ENCODE peak calls at places on chromosome 17, in seven cellular contexts. U is trophoblast cell; G is transverse colon; V is A549; M is CD4-positive, CD25-positive, alpha-beta regulatory T cell; K is fibroblast of the aortic adventitia; B is adrenal gland. D is an unnamed sample.

GRCh38 chr17:77312786-77313599 is 172.2 kb downstream of the SEC14L1 start:
- DNase-seq in K (peak), V (no peak), M (no peak), U (no peak), G (peak), B (peak), D (no peak)

GRCh38 chr17:47882247-47882646 is 13.8 kb upstream of the SP2 start:
- DNase-seq in V (no peak), K (peak), U (no peak), B (peak), G (peak), M (no peak), D (no peak)

GRCh38 chr17:66638707-66639479 is 196.0 kb upstream of the CACNG5 start:
- DNase-seq in B (no peak), K (no peak), U (no peak), V (no peak), G (no peak), M (no peak), D (peak)

GRCh38 chr17:80036715-80037477 is 454 bp downstream of the CCDC40 start:
- DNase-seq in K (no peak), V (peak), U (peak), G (peak), M (peak), B (peak), D (peak)

GRCh38 chr17:74690409-74690825 is 22.3 kb downstream of the CD300LF start:
- DNase-seq in K (no peak), V (no peak), B (peak), M (no peak), G (peak), U (peak), D (peak)

GRCh38 chr17:7884581-7885356 is 3.8 kb upstream of the CHD3 start:
- DNase-seq in V (no peak), U (peak), K (no peak), B (no peak), M (peak), G (peak), D (peak)

GRCh38 chr17:55735784-55736405 is 13.2 kb upstream of the TMEM100 start:
- DNase-seq in G (peak), V (peak), K (peak), M (peak), U (peak), B (peak), D (peak)

GRCh38 chr17:39863918-39864746 is at the start of gene IKZF3:
- DNase-seq in G (peak), B (peak), U (peak), V (peak), M (peak), K (no peak), D (peak)

GRCh38 chr17:808003-808294 is 25.8 kb downstream of the MRM3 start:
- DNase-seq in G (no peak), V (no peak), B (no peak), M (no peak), K (no peak), U (no peak), D (no peak)

GRCh38 chr17:32746698-32747097 is 130.2 kb downstream of the MYO1D start:
- DNase-seq in V (no peak), G (no peak), M (no peak), U (peak), B (no peak), K (peak), D (no peak)

GRCh38 chr17:7328840-7329359 is at the start of gene NEURL4:
- DNase-seq in B (no peak), U (peak), G (no peak), V (peak), M (peak), K (no peak), D (peak)

GRCh38 chr17:75778861-75779249 is 5.8 kb upstream of the UNK start:
- DNase-seq in G (peak), M (peak), V (peak), B (no peak), K (no peak), U (peak), D (peak)

GRCh38 chr17:65742433-65743312 is 181.2 kb upstream of the AXIN2 start:
- DNase-seq in V (peak), K (peak), M (peak), G (no peak), B (peak), U (peak), D (no peak)

GRCh38 chr17:78737332-78737731 is 44.7 kb downstream of the CYTH1 start:
- DNase-seq in G (no peak), M (no peak), U (peak), B (no peak), K (peak), V (peak), D (no peak)

GRCh38 chr17:59423137-59423703 is 91.8 kb downstream of the YPEL2 start:
- DNase-seq in U (peak), G (no peak), B (peak), K (peak), M (no peak), V (peak), D (no peak)

GRCh38 chr17:8122923-8123694 is 797 bp downstream of the HES7 start:
- DNase-seq in V (peak), G (no peak), M (peak), B (no peak), K (peak), U (peak), D (peak)

GRCh38 chr17:64218066-64218465 is 45.0 kb downstream of the TEX2 start:
- DNase-seq in G (no peak), K (no peak), U (no peak), M (peak), V (no peak), B (no peak), D (peak)

GRCh38 chr17:5238333-5238732 is 3.7 kb upstream of the SCIMP start:
- DNase-seq in B (no peak), U (no peak), V (no peak), G (no peak), M (no peak), K (no peak), D (peak)

GRCh38 chr17:40538936-40539705 is 26.2 kb downstream of the CCR7 start:
- DNase-seq in M (no peak), G (no peak), V (no peak), B (no peak), K (no peak), U (peak), D (no peak)

GRCh38 chr17:73342057-73342522 is 30.3 kb upstream of the CDC42EP4 start:
- DNase-seq in G (peak), B (peak), K (peak), M (no peak), V (peak), U (peak), D (peak)

GRCh38 chr17:73343739-73344454 is 32.1 kb upstream of the CDC42EP4 start:
- DNase-seq in B (no peak), K (no peak), U (no peak), M (no peak), G (no peak), V (no peak), D (no peak)

GRCh38 chr17:73343168-73343634 is 31.4 kb upstream of the CDC42EP4 start:
- DNase-seq in V (no peak), M (no peak), K (peak), U (no peak), G (peak), B (peak), D (no peak)

GRCh38 chr17:73341350-73342056 is 29.7 kb upstream of the CDC42EP4 start:
- DNase-seq in B (no peak), V (no peak), M (no peak), G (no peak), U (no peak), K (no peak), D (no peak)

GRCh38 chr17:73342549-73343167 is 30.9 kb upstream of the CDC42EP4 start:
- DNase-seq in M (no peak), K (peak), B (no peak), U (peak), G (no peak), V (peak), D (peak)
- H3K4me3 ChIP-seq in M (no peak), K (peak), B (no peak), U (no peak), G (no peak), V (no peak), D (no peak)

GRCh38 chr17:82228278-82228841 is 482 bp upstream of the SLC16A3 start:
- DNase-seq in B (no peak), K (no peak), M (peak), V (no peak), U (peak), G (peak), D (peak)
- H3K4me3 ChIP-seq in B (peak), K (peak), M (no peak), V (peak), U (peak), G (peak), D (peak)

GRCh38 chr17:68509151-68510057 is 2.8 kb upstream of the PRKAR1A start:
- DNase-seq in G (peak), K (no peak), V (no peak), M (peak), U (peak), B (peak), D (peak)

GRCh38 chr17:68512247-68512966 is at the start of gene PRKAR1A:
- DNase-seq in V (peak), G (peak), K (peak), M (peak), U (peak), B (peak), D (peak)

GRCh38 chr17:68511671-68512246 is 471 bp upstream of the PRKAR1A start:
- DNase-seq in B (peak), G (peak), U (peak), V (peak), M (no peak), K (peak), D (peak)

GRCh38 chr17:68512967-68513474 is 791 bp downstream of the PRKAR1A start:
- DNase-seq in G (peak), U (peak), K (peak), V (peak), M (peak), B (peak), D (peak)

GRCh38 chr17:68511254-68511670 is 968 bp upstream of the PRKAR1A start:
- DNase-seq in K (peak), M (no peak), G (no peak), B (peak), U (no peak), V (no peak), D (no peak)
- H3K4me3 ChIP-seq in K (peak), M (peak), G (peak), B (peak), U (peak), V (peak), D (peak)

GRCh38 chr17:82236142-82236971 is 7.5 kb downstream of the SLC16A3 start:
- DNase-seq in B (peak), U (peak), M (peak), V (peak), K (no peak), G (peak), D (peak)

GRCh38 chr17:82235775-82236141 is 6.9 kb downstream of the SLC16A3 start:
- DNase-seq in K (no peak), V (no peak), B (peak), U (peak), G (peak), M (no peak), D (no peak)

GRCh38 chr17:82238562-82239201 is 9.8 kb downstream of the SLC16A3 start:
- DNase-seq in V (peak), K (peak), B (peak), M (peak), U (peak), G (peak), D (peak)

GRCh38 chr17:82237746-82238561 is 9.1 kb downstream of the SLC16A3 start:
- DNase-seq in B (peak), U (peak), M (no peak), V (no peak), K (no peak), G (no peak), D (no peak)

DNA sequence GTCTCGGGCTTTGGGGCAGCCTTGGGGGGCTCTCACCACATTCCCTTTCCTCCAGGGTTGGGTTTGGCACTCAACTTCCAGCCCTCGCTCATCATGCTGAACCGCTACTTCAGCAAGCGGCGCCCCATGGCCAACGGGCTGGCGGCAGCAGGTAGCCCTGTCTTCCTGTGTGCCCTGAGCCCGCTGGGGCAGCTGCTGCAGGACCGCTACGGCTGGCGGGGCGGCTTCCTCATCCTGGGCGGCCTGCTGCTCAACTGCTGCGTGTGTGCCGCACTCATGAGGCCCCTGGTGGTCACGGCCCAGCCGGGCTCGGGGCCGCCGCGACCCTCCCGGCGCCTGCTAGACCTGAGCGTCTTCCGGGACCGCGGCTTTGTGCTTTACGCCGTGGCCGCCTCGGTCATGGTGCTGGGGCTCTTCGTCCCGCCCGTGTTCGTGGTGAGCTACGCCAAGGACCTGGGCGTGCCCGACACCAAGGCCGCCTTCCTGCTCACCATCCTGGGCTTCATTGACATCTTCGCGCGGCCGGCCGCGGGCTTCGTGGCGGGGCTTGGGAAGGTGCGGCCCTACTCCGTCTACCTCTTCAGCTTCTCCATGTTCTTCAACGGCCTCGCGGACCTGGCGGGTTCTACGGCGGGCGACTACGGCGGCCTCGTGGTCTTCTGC is 8.4 kb downstream of the SLC16A3 start:
- DNase-seq in G (no peak), U (peak), M (no peak), K (no peak), V (no peak), B (peak), D (no peak)
- H3K4me3 ChIP-seq in G (no peak), U (no peak), M (no peak), K (no peak), V (no peak), B (no peak), D (no peak)